ENCODE peak calls at places on chromosomes 2 and 18, in six cellular contexts. S, X, I, F, J and B are unnamed samples.
A peak's percentile ranks its signal among the peaks of the same experiment; 100 is the strongest.

GRCh38 chr18:58192519-58192918 is 148.5 kb downstream of the NEDD4L start:
- DNase-seq in J (no peak), F (no peak), X (no peak), I (no peak), S (no peak), B (no peak)

GRCh38 chr2:40592223-40592622 is 140.3 kb upstream of the SLC8A1 start:
- DNase-seq in J (no peak), S (no peak), F (no peak), X (no peak), I (no peak), B (no peak)

GRCh38 chr2:109173311-109174171 is 44.5 kb downstream of the SH3RF3 start:
- DNase-seq in J (no peak), X (no peak), F (peak; percentile 41), I (no peak), S (no peak), B (no peak)

GRCh38 chr2:217263796-217264195 is 403.9 kb upstream of the TNP1 start:
- DNase-seq in I (no peak), X (no peak), F (no peak), J (no peak), S (no peak), B (no peak)

GRCh38 chr2:101596346-101596745 is 101.2 kb upstream of the MAP4K4 start:
- DNase-seq in I (no peak), F (no peak), J (no peak), S (no peak), X (no peak), B (no peak)

GRCh38 chr2:199775297-199775696 is 75.7 kb downstream of the FTCDNL1 start:
- DNase-seq in I (no peak), X (no peak), F (no peak), J (no peak), S (no peak), B (no peak)

GRCh38 chr2:212619954-212620353 is 81.4 kb upstream of the ERBB4 start:
- DNase-seq in X (no peak), S (no peak), F (no peak), J (no peak), I (no peak), B (no peak)

GRCh38 chr2:98911376-98912154 is 24.5 kb downstream of the CRACDL start:
- DNase-seq in X (peak; percentile 63), S (no peak), F (no peak), I (no peak), J (no peak), B (no peak)

GRCh38 chr2:133968446-133968845 is 285.4 kb upstream of the MGAT5 start:
- DNase-seq in X (no peak), J (no peak), F (no peak), I (no peak), S (no peak), B (no peak)

GRCh38 chr2:105391058-105391627 is 7.7 kb downstream of the FHL2 start:
- DNase-seq in F (no peak), J (no peak), S (no peak), X (no peak), I (no peak), B (no peak)

GRCh38 chr2:90069290-90069894 is 1377.9 kb downstream of the RPIA start:
- DNase-seq in X (no peak), I (no peak), S (peak; percentile 1), J (no peak), F (no peak), B (peak; percentile 52)

GRCh38 chr2:42566837-42567251 is 1.6 kb upstream of the MTA3 start:
- DNase-seq in X (no peak), I (no peak), S (no peak), J (no peak), F (no peak), B (no peak)

GRCh38 chr18:27121108-27121507 is 64.0 kb downstream of the CHST9 start:
- DNase-seq in X (no peak), F (no peak), J (no peak), I (no peak), S (no peak), B (no peak)

GRCh38 chr2:11009176-11009575 is 97.4 kb downstream of the KCNF1 start:
- DNase-seq in J (no peak), F (no peak), S (no peak), I (no peak), X (no peak), B (no peak)

GRCh38 chr2:233934524-233934923 is 17.4 kb downstream of the TRPM8 start:
- DNase-seq in S (no peak), J (no peak), F (no peak), X (no peak), I (no peak), B (no peak)

GRCh38 chr2:219495531-219496122 is 3.1 kb upstream of the GMPPA start:
- DNase-seq in S (peak; percentile 48), F (no peak), J (peak; percentile 64), I (peak; percentile 36), X (no peak), B (peak; percentile 84)

GRCh38 chr18:78949216-78949615 is 30.4 kb upstream of the SALL3 start:
- DNase-seq in J (no peak), I (no peak), F (no peak), X (no peak), S (no peak), B (no peak)

GRCh38 chr2:160736629-160737028 is 243.0 kb upstream of the RBMS1 start:
- DNase-seq in X (no peak), I (peak; percentile 25), S (no peak), F (no peak), J (no peak), B (no peak)

GRCh38 chr2:177281400-177282021 is 17.0 kb upstream of the NFE2L2 start:
- DNase-seq in S (no peak), X (no peak), J (no peak), F (no peak), I (no peak), B (no peak)

GRCh38 chr2:128628206-128628605 is 309.5 kb upstream of the HS6ST1 start:
- DNase-seq in S (no peak), I (no peak), X (peak; percentile 64), F (no peak), J (no peak), B (no peak)

GRCh38 chr2:44075536-44075935 is 79.7 kb upstream of the LRPPRC start:
- DNase-seq in J (peak; percentile 41), I (peak; percentile 50), X (no peak), F (no peak), S (no peak), B (no peak)

GRCh38 chr2:41932241-41933034 is 115.4 kb upstream of the PKDCC start:
- DNase-seq in S (no peak), I (no peak), X (no peak), F (peak; percentile 83), J (no peak), B (no peak)

GRCh38 chr18:7817596-7817995 is 250.5 kb downstream of the PTPRM start:
- DNase-seq in S (no peak), J (no peak), F (no peak), I (no peak), X (no peak), B (no peak)

GRCh38 chr2:152686308-152686707 is 31.0 kb downstream of the PRPF40A start:
- DNase-seq in F (no peak), X (no peak), J (no peak), I (no peak), S (no peak), B (no peak)

GRCh38 chr18:33495278-33495677 is 54.8 kb upstream of the CCDC178 start:
- DNase-seq in X (no peak), I (peak; percentile 46), J (no peak), S (peak; percentile 39), F (no peak), B (no peak)

GRCh38 chr2:152489364-152489763 is 154.4 kb downstream of the FMNL2 start:
- DNase-seq in I (peak; percentile 50), X (no peak), F (no peak), J (no peak), S (no peak), B (no peak)

GRCh38 chr2:174617120-174617519 is 19.5 kb upstream of the WIPF1 start:
- DNase-seq in X (no peak), J (no peak), I (no peak), S (no peak), F (no peak), B (no peak)